ENCODE peak calls at places on chromosomes 16 and 17, in six cellular contexts. C, X, P, W, U and Y are unnamed samples.

GRCh38 chr17:74860229-74860998 is 729 bp upstream of the GRIN2C start:
- DNase-seq in P (no peak), C (no peak), U (no peak), W (peak), X (no peak), Y (no peak)

GRCh38 chr17:78884148-78884870 is 18.7 kb downstream of the CEP295NL start:
- DNase-seq in W (peak), U (no peak), C (no peak), X (no peak), P (no peak), Y (no peak)

GRCh38 chr17:50763716-50764450 is 3.4 kb downstream of the ANKRD40CL start:
- DNase-seq in U (no peak), W (peak), C (no peak), P (no peak), X (no peak), Y (peak)

GRCh38 chr17:77995146-77995852 is 36.8 kb downstream of the TNRC6C start:
- DNase-seq in X (no peak), W (no peak), U (no peak), P (no peak), C (no peak), Y (no peak)

GRCh38 chr17:66903781-66904180 is 60.7 kb upstream of the CACNG4 start:
- DNase-seq in X (no peak), U (no peak), P (no peak), C (no peak), W (no peak), Y (no peak)

GRCh38 chr16:56610609-56611111 is 2.3 kb downstream of the MT2A start:
- DNase-seq in U (no peak), X (no peak), C (no peak), W (no peak), P (no peak), Y (no peak)

GRCh38 chr16:48029768-48030167 is 126.0 kb downstream of the ABCC12 start:
- DNase-seq in X (no peak), C (no peak), P (no peak), U (no peak), W (no peak), Y (no peak)

GRCh38 chr16:17827313-17827712 is 356.6 kb upstream of the XYLT1 start:
- DNase-seq in X (no peak), W (no peak), C (no peak), U (no peak), P (no peak), Y (no peak)

GRCh38 chr17:32684087-32684828 is 192.7 kb downstream of the MYO1D start:
- DNase-seq in C (no peak), U (no peak), X (no peak), W (no peak), P (no peak), Y (no peak)

GRCh38 chr17:45048795-45049563 is 2.5 kb downstream of the DCAKD start:
- DNase-seq in W (no peak), P (no peak), U (no peak), C (no peak), X (no peak), Y (no peak)

GRCh38 chr16:66661210-66661560 is 35.4 kb downstream of the CMTM4 start:
- DNase-seq in X (no peak), C (no peak), U (no peak), W (no peak), P (no peak), Y (no peak)

GRCh38 chr16:55605756-55606155 is 39.3 kb downstream of the CAPNS2 start:
- DNase-seq in U (no peak), P (no peak), C (no peak), W (no peak), X (no peak), Y (no peak)

GRCh38 chr17:78332530-78332929 is 27.3 kb downstream of the SOCS3 start:
- DNase-seq in W (no peak), P (no peak), C (no peak), X (no peak), U (no peak), Y (no peak)

GRCh38 chr16:51113254-51114125 is 37.6 kb downstream of the SALL1 start:
- DNase-seq in W (peak), U (no peak), X (peak), P (no peak), C (no peak), Y (no peak)

GRCh38 chr16:12187939-12188673 is 211.6 kb downstream of the SNX29 start:
- DNase-seq in U (no peak), C (no peak), X (no peak), W (no peak), P (no peak), Y (no peak)

GRCh38 chr16:82603784-82604411 is 22.9 kb upstream of the CDH13 start:
- DNase-seq in U (peak), C (no peak), P (no peak), X (peak), W (peak), Y (peak)

GRCh38 chr16:31641279-31641678 is 113.6 kb downstream of the AHSP start:
- DNase-seq in P (no peak), W (no peak), X (no peak), C (no peak), U (no peak), Y (no peak)

GRCh38 chr16:4142268-4142667 is 26.0 kb upstream of the ADCY9 start:
- DNase-seq in W (no peak), X (no peak), U (no peak), C (no peak), P (no peak), Y (no peak)

GRCh38 chr17:59754547-59754946 is 47.1 kb downstream of the VMP1 start:
- DNase-seq in C (no peak), U (no peak), W (no peak), X (no peak), P (no peak), Y (no peak)

GRCh38 chr17:28712037-28712704 is 483 bp upstream of the PROCA1 start:
- DNase-seq in W (peak), U (no peak), P (peak), X (peak), C (peak), Y (peak)

GRCh38 chr16:17194190-17194780 is 276.5 kb downstream of the XYLT1 start:
- DNase-seq in X (peak), C (peak), W (peak), U (peak), P (peak), Y (peak)

GRCh38 chr17:68906638-68907037 is 48.6 kb downstream of the ABCA8 start:
- DNase-seq in C (no peak), P (no peak), X (no peak), W (peak), U (no peak), Y (no peak)

GRCh38 chr17:34241062-34241461 is 14.0 kb upstream of the CCL2 start:
- DNase-seq in C (no peak), W (no peak), P (no peak), U (peak), X (no peak), Y (peak)

GRCh38 chr16:58639836-58640235 is 10.2 kb upstream of the CNOT1 start:
- DNase-seq in U (no peak), C (no peak), P (peak), W (no peak), X (no peak), Y (no peak)

GRCh38 chr17:19830061-19830460 is 37.7 kb downstream of the ULK2 start:
- DNase-seq in C (no peak), P (no peak), U (no peak), W (no peak), X (no peak), Y (no peak)

GRCh38 chr16:54326266-54326662 is 39.7 kb upstream of the IRX3 start:
- DNase-seq in U (no peak), W (no peak), X (no peak), P (no peak), C (no peak), Y (no peak)

GRCh38 chr16:21722771-21723460 is 59.1 kb downstream of the OTOA start:
- DNase-seq in X (no peak), P (no peak), U (no peak), C (no peak), W (no peak), Y (no peak)

GRCh38 chr17:18002171-18002570 is 29.5 kb downstream of the DRC3 start:
- DNase-seq in C (no peak), W (no peak), P (no peak), U (no peak), X (no peak), Y (no peak)

GRCh38 chr17:18005496-18005895 is 32.8 kb downstream of the DRC3 start:
- DNase-seq in U (no peak), C (no peak), P (no peak), W (peak), X (no peak), Y (no peak)

GRCh38 chr17:18004345-18004744 is 31.7 kb downstream of the DRC3 start:
- DNase-seq in X (no peak), U (no peak), P (no peak), C (no peak), W (peak), Y (no peak)

GRCh38 chr17:18006495-18007239 is 32.3 kb downstream of the ATPAF2 start:
- DNase-seq in C (no peak), U (no peak), P (no peak), X (no peak), W (peak), Y (no peak)

GRCh38 chr17:18004901-18005305 is 32.2 kb downstream of the DRC3 start:
- DNase-seq in C (no peak), X (no peak), U (no peak), P (no peak), W (peak), Y (no peak)
- TF ChIP-seq CTCF in C (no peak), X (peak), U (no peak), P (no peak), W (peak), Y (peak)

DNA sequence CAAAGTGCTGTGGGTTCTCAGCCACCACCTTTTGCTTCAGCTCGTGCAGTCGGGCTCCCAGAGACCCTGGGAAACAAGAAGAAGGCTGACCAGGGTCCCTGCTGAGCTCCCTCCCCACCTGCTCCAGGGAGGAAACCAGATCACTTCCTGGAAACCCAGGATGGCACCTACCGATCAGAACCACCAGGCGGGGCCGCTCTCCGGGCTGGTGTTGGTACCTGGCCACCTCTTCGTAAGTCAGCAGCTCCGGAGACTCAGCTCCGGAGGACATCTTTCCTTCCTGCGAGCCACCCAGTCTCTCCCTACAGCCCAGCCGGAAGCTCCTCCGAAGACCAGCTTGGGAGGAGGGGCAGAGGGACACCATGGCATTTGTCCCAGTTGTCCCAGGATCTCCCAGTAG is 18.9 kb downstream of the MPP3 start:
- DNase-seq in W (peak), X (no peak), U (no peak), P (no peak), C (no peak), Y (no peak)
- TF ChIP-seq CTCF in W (peak), X (no peak), U (no peak), P (no peak), C (no peak), Y (no peak)

DNA sequence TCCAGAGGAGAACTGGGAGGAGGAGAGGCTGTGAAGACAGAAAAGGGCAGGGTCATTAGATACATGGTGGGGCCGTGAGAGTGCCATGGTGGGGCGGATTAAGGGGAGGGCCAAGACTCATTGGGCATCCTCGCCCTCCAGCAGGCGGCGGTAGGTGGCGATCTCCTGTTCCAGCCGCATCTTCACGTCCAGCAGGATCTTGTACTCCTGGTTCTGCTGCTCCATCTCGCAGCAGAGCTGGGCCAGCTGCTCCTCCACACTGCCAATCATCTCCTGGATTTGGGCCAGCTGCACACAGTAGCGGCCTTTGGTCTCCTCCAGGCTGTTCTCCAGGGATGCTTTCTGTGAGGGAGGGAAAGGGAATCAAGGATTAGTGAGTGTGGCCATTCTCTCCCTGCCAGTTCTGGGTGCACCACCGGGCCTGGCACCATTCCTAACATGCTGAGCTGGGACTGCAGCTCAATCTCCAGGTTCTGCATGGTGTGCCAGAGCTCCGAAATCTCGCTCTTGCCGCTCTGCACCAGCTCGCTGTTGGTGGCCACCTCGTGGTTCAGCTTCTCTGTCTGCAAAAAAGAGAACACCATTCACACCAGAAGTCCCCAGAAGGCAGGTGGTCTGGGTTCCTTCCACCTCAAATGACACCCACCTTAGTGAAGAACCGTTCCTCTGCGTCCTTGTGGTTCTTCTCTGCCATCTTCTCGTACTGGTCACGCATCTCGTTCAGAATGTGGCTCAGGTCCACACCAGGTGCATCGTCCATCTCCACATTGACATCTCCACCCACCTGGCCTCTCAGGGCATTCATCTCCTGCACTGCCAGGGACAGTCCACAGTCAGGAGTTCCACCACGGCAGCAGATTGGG is 129.0 kb downstream of the CCDC144A start:
- DNase-seq in W (peak), U (no peak), X (no peak), P (no peak), C (no peak), Y (no peak)
- TF ChIP-seq CTCF in W (no peak), U (no peak), X (no peak), P (no peak), C (no peak), Y (no peak)

GRCh38 chr16:401468-402348 is at the start of gene DECR2:
- DNase-seq in U (peak), W (peak), P (peak), X (peak), C (peak), Y (peak)
- TF ChIP-seq CTCF in U (peak), W (peak), P (no peak), X (peak), C (peak), Y (no peak)

DNA sequence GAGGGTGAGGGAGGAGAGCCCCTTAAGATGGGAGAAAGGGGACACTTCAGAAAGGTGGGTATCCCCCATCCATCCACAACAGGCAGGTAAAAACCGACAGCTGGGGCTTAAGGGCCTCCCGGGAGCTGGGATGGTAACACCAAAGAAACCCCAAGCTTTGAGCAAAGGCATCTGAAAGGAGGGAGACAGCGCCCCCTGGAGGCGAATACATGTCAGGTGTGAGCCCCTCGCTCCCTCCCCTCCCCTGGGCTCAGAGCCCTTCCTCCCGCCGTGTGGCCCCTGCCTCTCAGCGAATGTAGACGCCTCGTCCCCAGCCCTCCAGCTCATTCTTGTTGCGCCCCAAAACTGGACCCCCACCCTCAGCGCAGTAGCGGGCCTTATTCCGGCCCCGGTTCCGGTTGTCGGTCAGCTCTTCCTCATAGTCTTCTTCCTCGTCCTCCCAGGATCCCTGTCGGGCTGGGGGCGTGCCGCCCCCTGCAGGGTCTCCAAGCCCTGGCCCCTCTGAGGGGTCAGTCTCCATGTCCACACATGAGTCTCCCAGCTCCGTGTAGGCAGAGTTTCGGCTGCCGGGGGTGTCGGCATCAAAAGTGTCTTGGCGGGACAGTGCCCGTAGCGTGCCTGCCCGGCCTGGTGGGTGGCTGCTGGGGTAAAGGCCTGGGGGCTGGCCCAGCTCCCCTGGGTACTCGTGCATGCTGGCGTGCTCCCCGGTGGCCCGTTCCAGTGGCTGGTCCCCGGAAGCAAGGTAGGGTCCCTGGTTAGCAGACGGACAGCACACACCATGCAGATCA is 9.1 kb upstream of the ARL5C start:
- DNase-seq in U (peak), X (peak), W (peak), C (peak), P (peak), Y (peak)
- TF ChIP-seq CTCF in U (peak), X (peak), W (peak), C (peak), P (peak), Y (peak)

DNA sequence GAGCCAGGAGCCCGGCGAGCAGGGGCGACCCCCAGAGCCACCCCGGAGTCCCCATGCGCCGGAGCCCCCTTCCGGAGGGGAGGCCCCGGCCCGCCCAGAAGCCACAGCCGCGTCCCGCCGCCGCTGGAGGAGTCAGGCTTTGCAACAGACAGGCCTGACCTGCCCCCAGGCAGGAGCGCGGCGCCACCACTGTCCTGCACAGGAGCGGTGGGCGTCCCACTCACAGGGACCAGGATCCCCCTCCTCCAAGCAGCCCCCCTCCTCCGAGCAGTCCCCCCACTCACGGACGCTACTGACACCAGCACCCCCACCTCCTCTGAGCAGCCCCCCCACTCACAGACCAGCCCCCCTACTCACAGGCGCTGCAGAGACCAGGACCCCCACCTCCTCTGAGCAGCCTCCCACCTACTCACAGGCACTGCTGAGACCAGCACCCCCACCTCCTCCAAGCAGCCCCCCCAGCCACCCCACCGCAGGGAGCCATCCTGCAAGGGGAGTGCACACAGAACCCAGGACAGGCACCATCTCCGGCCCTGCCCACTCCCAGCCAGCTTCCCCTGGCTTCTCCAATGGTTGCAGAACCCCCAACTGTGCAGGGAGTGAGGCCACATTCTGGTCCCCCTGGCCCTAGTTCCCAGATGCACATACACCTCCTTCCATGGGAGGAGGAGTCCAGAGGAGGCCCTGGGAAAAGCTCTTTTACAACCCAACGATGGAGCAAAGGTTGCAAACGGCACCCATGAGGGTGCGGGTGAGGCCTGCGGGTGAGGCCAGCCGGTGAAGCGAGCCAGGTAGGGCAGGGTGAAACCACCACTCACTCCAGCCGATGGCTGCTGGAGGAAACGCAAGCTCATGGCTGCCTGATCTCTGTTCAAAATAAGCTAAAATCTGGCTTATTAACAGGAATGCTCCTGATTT is 69.9 kb downstream of the ABR start:
- DNase-seq in X (peak), W (peak), U (no peak), C (no peak), P (peak), Y (peak)
- TF ChIP-seq CTCF in X (peak), W (peak), U (no peak), C (no peak), P (no peak), Y (no peak)